ENCODE peak calls at places on chromosomes 2 and 18, in four cellular contexts. N is AG10803, P is astrocyte of the spinal cord, H is GM13977. W is an unnamed sample.
A peak's percentile ranks its signal among the peaks of the same experiment; 100 is the strongest.

GRCh38 chr2:153403937-153404336 is 74.6 kb downstream of the RPRM start:
- DNase-seq in N (no peak), P (no peak), H (no peak), W (no peak)

GRCh38 chr18:51255694-51256093 is 58.2 kb upstream of the MEX3C start:
- DNase-seq in N (peak; percentile 25), P (no peak), H (no peak), W (no peak)

GRCh38 chr2:190088917-190089316 is 26.4 kb upstream of the MSTN start:
- DNase-seq in N (peak; percentile 63), P (peak; percentile 81), H (peak; percentile 39), W (no peak)

GRCh38 chr18:21335927-21336488 is 94.0 kb downstream of the GREB1L start:
- DNase-seq in N (no peak), P (no peak), H (no peak), W (no peak)

GRCh38 chr2:233821709-233822100 is 32.6 kb downstream of the HJURP start:
- DNase-seq in N (no peak), P (no peak), H (no peak), W (no peak)

GRCh38 chr2:237594514-237594871 is 4.0 kb upstream of the RAB17 start:
- DNase-seq in N (no peak), P (no peak), H (no peak), W (no peak)

GRCh38 chr18:44323125-44323524 is 357.6 kb upstream of the SETBP1 start:
- DNase-seq in N (no peak), P (no peak), H (no peak), W (no peak)

GRCh38 chr2:134774786-134775641 is 56.2 kb upstream of the TMEM163 start:
- DNase-seq in N (no peak), P (no peak), H (no peak), W (no peak)

GRCh38 chr2:16537347-16537746 is 128.3 kb downstream of the CYRIA start:
- DNase-seq in N (no peak), P (peak; percentile 14), H (no peak), W (no peak)

GRCh38 chr2:11124760-11125068 is 30.6 kb upstream of the SLC66A3 start:
- DNase-seq in N (no peak), P (no peak), H (no peak), W (no peak)

GRCh38 chr2:11122380-11122779 is 32.9 kb upstream of the SLC66A3 start:
- DNase-seq in N (no peak), P (no peak), H (no peak), W (no peak)

GRCh38 chr2:11123001-11123809 is 32.1 kb upstream of the SLC66A3 start:
- DNase-seq in N (no peak), P (no peak), H (no peak), W (no peak)

GRCh38 chr2:11121823-11122155 is 33.5 kb upstream of the SLC66A3 start:
- DNase-seq in N (no peak), P (no peak), H (no peak), W (no peak)

DNA sequence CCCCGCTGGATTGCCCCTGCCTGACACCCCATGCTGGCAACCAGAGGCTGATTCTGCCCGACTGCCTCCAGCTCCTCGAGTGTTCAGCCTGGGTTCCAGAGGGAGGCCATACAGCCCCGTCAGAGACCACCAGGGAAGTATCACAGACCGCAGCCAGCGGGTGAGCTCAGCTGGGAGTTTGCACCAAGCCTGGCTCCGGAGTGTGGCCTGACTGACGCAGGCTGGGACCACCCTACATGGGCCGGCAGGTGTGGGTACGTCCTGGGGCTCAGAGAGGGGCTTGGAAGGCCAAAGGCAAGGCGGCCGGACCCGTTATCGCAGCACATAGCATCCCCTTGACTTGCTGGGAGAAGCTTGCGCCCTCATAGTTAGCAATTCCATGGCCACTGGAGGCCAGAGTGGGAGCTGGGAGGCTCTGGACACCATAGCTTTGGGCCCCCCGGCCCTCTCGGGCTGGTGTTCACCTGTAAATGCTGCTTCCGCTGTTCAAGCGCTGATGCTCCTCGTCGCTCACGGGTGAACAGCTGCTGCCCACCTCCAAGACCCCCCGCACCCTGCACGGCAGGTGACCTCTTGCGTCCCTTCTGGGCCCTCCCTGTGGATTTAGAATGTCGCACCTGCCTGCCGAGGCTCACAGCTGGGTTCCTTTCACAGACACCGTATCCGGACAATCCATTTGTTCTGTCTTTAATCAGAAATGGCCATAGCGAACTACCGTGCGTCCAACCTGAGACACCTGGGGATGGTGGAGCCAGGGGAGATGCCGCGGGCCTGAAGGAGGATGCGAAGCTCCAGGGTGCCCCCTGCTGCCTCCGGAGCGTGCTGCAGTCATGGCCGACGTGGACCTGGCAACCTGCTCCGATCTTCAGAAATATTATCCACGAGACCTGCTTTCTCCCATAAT is 31.2 kb upstream of the SLC66A3 start:
- DNase-seq in N (peak; percentile 20), P (peak; percentile 45), H (peak; percentile 78), W (no peak)
- TF ChIP-seq CTCF in N (peak; percentile 93), P (peak; percentile 94), H (peak; percentile 90), W (peak; percentile 70)

GRCh38 chr18:48228841-48229240 is 180.3 kb downstream of the ZBTB7C start:
- DNase-seq in N (no peak), P (no peak), H (no peak), W (no peak)

GRCh38 chr18:48229445-48230052 is 179.6 kb downstream of the ZBTB7C start:
- DNase-seq in N (no peak), P (no peak), H (no peak), W (no peak)

GRCh38 chr18:48227206-48227605 is 182.0 kb downstream of the ZBTB7C start:
- DNase-seq in N (no peak), P (no peak), H (no peak), W (no peak)

GRCh38 chr18:48228301-48228715 is 180.9 kb downstream of the ZBTB7C start:
- DNase-seq in N (peak; percentile 8), P (no peak), H (no peak), W (no peak)

DNA sequence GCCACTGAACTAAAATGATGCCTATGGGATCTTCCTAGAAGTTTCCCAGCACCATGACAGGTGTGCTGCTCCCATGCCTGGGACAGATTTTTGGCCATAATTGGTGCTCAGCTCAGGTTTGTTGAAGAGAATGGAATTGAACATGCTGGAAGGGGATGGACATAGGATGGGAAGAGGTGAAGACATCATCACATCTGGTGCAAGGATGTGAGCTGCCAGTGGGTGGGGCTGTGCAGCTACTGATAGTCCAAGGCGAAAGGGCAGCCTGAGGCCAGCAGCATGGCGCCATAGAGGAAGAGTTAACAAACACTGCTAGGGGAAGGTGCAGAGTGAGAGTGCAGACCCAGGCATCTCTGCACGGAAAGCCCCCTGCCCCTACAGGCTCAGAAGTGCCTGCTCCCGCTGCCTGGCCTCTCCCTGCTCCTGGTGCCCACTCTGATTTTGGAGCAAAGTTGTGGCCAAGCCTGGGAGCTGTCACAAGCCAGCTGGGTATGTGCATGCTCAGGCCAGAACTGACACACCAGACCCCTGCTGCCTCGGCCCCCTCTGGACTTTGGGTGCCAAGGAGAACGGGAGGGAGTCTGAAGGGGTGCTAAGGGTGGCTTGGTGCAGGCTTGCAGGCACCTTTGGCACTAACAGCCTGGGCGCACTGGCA is 178.6 kb downstream of the ZBTB7C start:
- DNase-seq in N (peak; percentile 38), P (peak; percentile 53), H (peak; percentile 49), W (peak; percentile 64)
- TF ChIP-seq CTCF in N (peak; percentile 58), P (peak; percentile 68), H (peak; percentile 58), W (peak; percentile 49)

DNA sequence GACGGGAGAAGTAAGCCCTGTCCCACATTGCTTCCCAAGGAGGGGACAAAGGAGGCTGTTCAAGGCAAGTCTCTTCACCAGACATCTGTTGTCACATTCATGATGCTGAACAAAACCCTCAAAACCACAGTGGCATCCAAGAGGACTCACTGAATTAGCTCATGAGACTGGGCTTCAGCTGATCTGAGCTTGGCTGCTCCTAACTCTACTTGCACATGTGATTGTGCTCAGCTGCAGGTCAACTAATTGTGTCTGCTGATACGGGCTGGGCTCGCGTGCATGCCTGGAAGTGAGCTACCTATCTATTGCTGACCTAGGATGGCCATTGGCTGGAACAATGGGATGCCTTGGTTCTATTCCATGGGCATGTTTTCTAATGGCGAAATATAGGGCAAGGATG is 52.8 kb upstream of the CAPN13 start:
- DNase-seq in N (no peak), P (no peak), H (no peak), W (no peak)
- TF ChIP-seq CTCF in N (no peak), P (no peak), H (no peak), W (no peak)

DNA sequence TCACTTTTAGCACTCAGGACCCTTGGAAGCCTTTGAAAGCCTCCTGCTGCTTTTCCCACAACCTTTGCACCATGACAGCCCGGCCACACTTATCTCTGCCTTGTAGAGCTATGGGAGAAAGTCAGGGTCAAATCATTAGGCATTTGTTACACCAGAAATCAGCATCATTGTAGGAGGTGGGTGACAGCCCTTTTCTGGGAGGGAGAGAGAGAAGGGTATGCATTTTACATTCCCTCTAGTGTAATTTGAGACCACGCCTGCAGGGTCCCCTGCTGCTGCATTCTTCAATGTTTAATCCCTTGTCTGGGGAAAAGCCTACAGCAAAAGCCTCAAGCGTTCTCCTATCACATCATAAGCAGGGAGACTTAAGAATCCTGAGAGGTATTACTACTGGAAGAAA is 766.8 kb upstream of the FAM98A start:
- DNase-seq in N (no peak), P (peak; percentile 0), H (no peak), W (no peak)
- TF ChIP-seq CTCF in N (no peak), P (no peak), H (no peak), W (no peak)

DNA sequence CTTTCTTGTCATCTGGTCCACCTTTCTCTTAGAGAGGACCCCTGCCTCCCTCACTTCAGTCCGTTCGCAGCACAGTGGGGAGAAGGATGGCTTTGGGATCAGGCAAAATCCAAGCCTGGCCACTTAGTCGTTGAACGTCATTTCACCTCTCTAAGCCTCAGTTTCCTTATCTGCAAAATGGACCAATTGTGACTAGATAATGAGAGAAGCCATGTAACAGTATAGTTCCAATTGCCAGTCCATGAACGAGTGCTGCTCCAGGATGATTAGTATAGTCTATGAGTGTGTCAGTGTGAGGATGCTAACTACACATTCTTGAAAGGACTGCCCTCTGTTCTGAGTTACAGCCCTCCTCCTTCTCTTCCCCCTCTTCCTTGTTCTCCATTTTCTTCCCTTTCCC is 1.1 kb downstream of the INHA start:
- DNase-seq in N (no peak), P (no peak), H (no peak), W (no peak)
- TF ChIP-seq CTCF in N (no peak), P (no peak), H (no peak), W (no peak)

W was measured in CD14-positive monocyte.